ENCODE peak calls at places on chromosomes 2 and 18, in seven cellular contexts. J is activated CD4-positive, alpha-beta T cell treated with anti-CD3 and anti-CD28 coated beads for 1 hour; I is T-helper 9 cell; V is fibroblast of mammary gland; E is non-pigmented ciliary epithelial cell; L is activated effector memory CD4-positive, alpha-beta T cell treated with Interleukin-2 at 50 U/mL for 16 hours; G is brain microvascular endothelial cell. D is an unnamed sample.

GRCh38 chr18:9838144-9838877 is 47.5 kb upstream of the TXNDC2 start:
- DNase-seq in L (no peak), I (no peak), J (no peak), E (no peak), G (peak), V (no peak), D (no peak)

GRCh38 chr2:10895231-10895630 is 16.5 kb upstream of the KCNF1 start:
- DNase-seq in L (no peak), J (no peak), I (no peak), G (no peak), V (no peak), E (no peak), D (no peak)

GRCh38 chr2:113203217-113203530 is 29.4 kb downstream of the PSD4 start:
- DNase-seq in I (no peak), V (peak), E (no peak), G (peak), J (no peak), L (no peak), D (no peak)

GRCh38 chr18:11947214-11948119 is 33.8 kb upstream of the IMPA2 start:
- DNase-seq in J (peak), I (peak), L (peak), V (peak), E (peak), G (peak), D (peak)

GRCh38 chr2:17813015-17813741 is 3.1 kb upstream of the MSGN1 start:
- DNase-seq in J (no peak), G (peak), V (peak), E (no peak), I (no peak), L (no peak), D (no peak)

GRCh38 chr2:118062048-118062447 is 26.2 kb upstream of the INSIG2 start:
- DNase-seq in J (no peak), I (no peak), E (no peak), G (no peak), L (no peak), V (peak), D (no peak)

GRCh38 chr2:208103616-208104015 is 20.7 kb downstream of the CRYGD start:
- DNase-seq in L (no peak), G (no peak), V (no peak), I (no peak), E (no peak), J (no peak), D (no peak)

GRCh38 chr2:11503354-11503927 is 30.4 kb upstream of the GREB1 start:
- DNase-seq in V (no peak), E (no peak), I (no peak), G (no peak), J (no peak), L (no peak), D (no peak)

GRCh38 chr2:27191107-27191829 is 20.6 kb upstream of the ATRAID start:
- DNase-seq in E (no peak), J (no peak), V (peak), I (peak), G (peak), L (peak), D (no peak)

GRCh38 chr18:30787410-30787809 is 255.1 kb downstream of the DSC3 start:
- DNase-seq in J (no peak), V (no peak), G (no peak), I (no peak), E (no peak), L (no peak), D (no peak)

GRCh38 chr2:8148260-8148880 is 533.5 kb upstream of the ID2 start:
- DNase-seq in G (peak), I (no peak), L (no peak), V (peak), E (peak), J (no peak), D (no peak)

GRCh38 chr2:183248866-183249567 is 124.8 kb downstream of the NUP35 start:
- DNase-seq in E (no peak), I (no peak), L (no peak), J (no peak), V (peak), G (peak), D (no peak)

GRCh38 chr18:45386256-45386655 is 229.0 kb upstream of the SLC14A2 start:
- DNase-seq in J (no peak), L (no peak), V (peak), G (peak), I (no peak), E (no peak), D (no peak)

GRCh38 chr2:15128846-15129245 is 432.3 kb downstream of the NBAS start:
- DNase-seq in V (no peak), E (no peak), L (no peak), G (no peak), J (no peak), I (no peak), D (no peak)

GRCh38 chr2:69036926-69037325 is 23.9 kb downstream of the ANTXR1 start:
- DNase-seq in E (no peak), I (no peak), G (peak), J (no peak), L (no peak), V (peak), D (no peak)

GRCh38 chr18:34773378-34773777 is 63.3 kb downstream of the DTNA start:
- DNase-seq in E (no peak), L (no peak), G (peak), I (no peak), V (peak), J (no peak), D (no peak)

GRCh38 chr2:212249451-212249850 is 289.2 kb downstream of the ERBB4 start:
- DNase-seq in V (peak), E (peak), L (no peak), I (no peak), G (peak), J (no peak), D (no peak)

GRCh38 chr2:138500592-138501426 is 761 bp upstream of the SPOPL start:
- DNase-seq in G (no peak), I (no peak), L (no peak), E (no peak), J (no peak), V (no peak), D (no peak)

GRCh38 chr18:51226068-51226467 is 28.6 kb upstream of the MEX3C start:
- DNase-seq in L (no peak), I (no peak), V (no peak), G (no peak), J (no peak), E (no peak), D (no peak)

GRCh38 chr2:101153077-101153707 is 2.0 kb upstream of the TBC1D8 start:
- DNase-seq in G (no peak), J (no peak), L (no peak), E (no peak), I (no peak), V (no peak), D (no peak)

GRCh38 chr18:2050702-2051201 is 520.6 kb downstream of the METTL4 start:
- DNase-seq in J (no peak), G (no peak), L (no peak), V (no peak), I (no peak), E (no peak), D (no peak)

GRCh38 chr2:51624995-51625394 is 593.1 kb upstream of the NRXN1 start:
- DNase-seq in V (peak), G (peak), E (peak), J (no peak), L (no peak), I (no peak), D (no peak)

GRCh38 chr2:68987051-68987503 is 12.6 kb downstream of the GKN1 start:
- DNase-seq in V (no peak), G (no peak), I (no peak), J (no peak), L (no peak), E (no peak), D (no peak)

GRCh38 chr18:3040881-3041280 is 27.9 kb upstream of the LPIN2 start:
- DNase-seq in E (no peak), V (no peak), L (no peak), G (no peak), I (no peak), J (no peak), D (no peak)

GRCh38 chr2:85717308-85718005 is 23.3 kb downstream of the GNLY start:
- DNase-seq in J (no peak), E (no peak), L (no peak), V (peak), I (no peak), G (no peak), D (no peak)

GRCh38 chr2:135203944-135204343 is 151.9 kb downstream of the RAB3GAP1 start:
- DNase-seq in I (no peak), L (no peak), G (no peak), E (no peak), V (no peak), J (no peak), D (no peak)

D was measured in CD8-positive, alpha-beta T cell.